ENCODE peak calls at places on chromosome 4, in five cellular contexts. T is cardiac muscle cell, R is NCI-H524, W is adrenal gland, M is H9. O is an unnamed sample.

GRCh38 chr4:111066887-111067286 is 444.0 kb upstream of the PITX2 start:
- DNase-seq in T (no peak), R (no peak), W (no peak), M (no peak), O (no peak)

GRCh38 chr4:169922632-169923276 is 103.4 kb downstream of the MFAP3L start:
- DNase-seq in T (peak; percentile 4), R (no peak), W (no peak), M (no peak), O (no peak)

GRCh38 chr4:100929753-100930152 is 411.9 kb upstream of the EMCN start:
- DNase-seq in T (no peak), R (peak; percentile 74), W (no peak), M (no peak), O (peak; percentile 8)

GRCh38 chr4:173448103-173448502 is 49.2 kb upstream of the SCRG1 start:
- DNase-seq in T (peak; percentile 34), R (peak; percentile 84), W (peak; percentile 53), M (no peak), O (peak; percentile 79)

GRCh38 chr4:181952478-181952877 is 290.7 kb upstream of the TENM3 start:
- DNase-seq in T (peak; percentile 92), R (no peak), W (peak; percentile 71), M (no peak), O (no peak)

GRCh38 chr4:138053601-138054322 is 188.4 kb downstream of the SLC7A11 start:
- DNase-seq in T (peak; percentile 87), R (no peak), W (peak; percentile 57), M (no peak), O (no peak)

GRCh38 chr4:86048426-86048825 is 311.4 kb downstream of the MAPK10 start:
- DNase-seq in T (no peak), R (no peak), W (no peak), M (no peak), O (no peak)

GRCh38 chr4:163167333-163167626 is 590 bp upstream of the NAF1 start:
- DNase-seq in T (peak; percentile 46), R (no peak), W (no peak), M (no peak), O (no peak)

GRCh38 chr4:99104153-99104552 is 15.6 kb upstream of the ADH5 start:
- DNase-seq in T (no peak), R (no peak), W (no peak), M (no peak), O (no peak)

GRCh38 chr4:151777471-151777870 is 16.7 kb upstream of the GATB start:
- DNase-seq in T (no peak), R (no peak), W (no peak), M (no peak), O (no peak)

GRCh38 chr4:970046-970745 is 3.2 kb downstream of the DGKQ start:
- DNase-seq in T (no peak), R (no peak), W (no peak), M (no peak), O (no peak)

GRCh38 chr4:112327950-112328349 is 30.8 kb downstream of the ALPK1 start:
- DNase-seq in T (peak; percentile 74), R (peak; percentile 23), W (no peak), M (no peak), O (peak; percentile 52)

GRCh38 chr4:62914758-62915157 is 1494.5 kb downstream of the TECRL start:
- DNase-seq in T (no peak), R (peak; percentile 11), W (no peak), M (no peak), O (no peak)

GRCh38 chr4:129455462-129455861 is 359.5 kb downstream of the C4orf33 start:
- DNase-seq in T (peak; percentile 1), R (peak; percentile 68), W (no peak), M (no peak), O (peak; percentile 75)

GRCh38 chr4:174037049-174037448 is 246.4 kb downstream of the FBXO8 start:
- DNase-seq in T (no peak), R (no peak), W (no peak), M (no peak), O (no peak)

GRCh38 chr4:186939226-186939625 is 215.6 kb upstream of the FAT1 start:
- DNase-seq in T (no peak), R (no peak), W (no peak), M (no peak), O (no peak)

GRCh38 chr4:180589575-180589974 is 1653.6 kb upstream of the TENM3 start:
- DNase-seq in T (no peak), R (no peak), W (no peak), M (no peak), O (no peak)

O was measured in COR-L47.